ENCODE peak calls at places on chromosomes 7 and 10, in eight cellular contexts. One of them, this sample, is unnamed.

GRCh38 chr10:49642311-49642710 is 28.5 kb downstream of the CHAT start:
- DNase-seq in prostate gland: no peak
- DNase-seq in CD8-positive, alpha-beta T cell: no peak
- DNase-seq in NCI-H1092 treated with DMSO at 0.1 percent for 48 hours: no peak
- DNase-seq in NAMALWA: no peak
- DNase-seq in heart right ventricle: no peak
- DNase-seq in endothelial cell: no peak
- DNase-seq in fibroblast of the conjunctiva: no peak
- DNase-seq in this sample: no peak

GRCh38 chr10:51972733-51973346 is 273.4 kb upstream of the CSTF2T start:
- DNase-seq in prostate gland: no peak
- DNase-seq in heart right ventricle: no peak
- DNase-seq in NCI-H1092 treated with DMSO at 0.1 percent for 48 hours: no peak
- DNase-seq in CD8-positive, alpha-beta T cell: no peak
- DNase-seq in NAMALWA: no peak
- DNase-seq in endothelial cell: no peak
- DNase-seq in fibroblast of the conjunctiva: no peak
- DNase-seq in this sample: no peak

GRCh38 chr10:106904209-106904608 is 260.3 kb downstream of the SORCS1 start:
- DNase-seq in prostate gland: no peak
- DNase-seq in fibroblast of the conjunctiva: no peak
- DNase-seq in CD8-positive, alpha-beta T cell: no peak
- DNase-seq in heart right ventricle: no peak
- DNase-seq in NCI-H1092 treated with DMSO at 0.1 percent for 48 hours: no peak
- DNase-seq in NAMALWA: no peak
- DNase-seq in endothelial cell: no peak
- DNase-seq in this sample: no peak

GRCh38 chr10:18582803-18583202 is 68.6 kb downstream of the NSUN6 start:
- DNase-seq in endothelial cell: no peak
- DNase-seq in fibroblast of the conjunctiva: no peak
- DNase-seq in prostate gland: no peak
- DNase-seq in NAMALWA: no peak
- DNase-seq in NCI-H1092 treated with DMSO at 0.1 percent for 48 hours: no peak
- DNase-seq in heart right ventricle: no peak
- DNase-seq in CD8-positive, alpha-beta T cell: no peak
- DNase-seq in this sample: no peak

GRCh38 chr10:661891-662605 is 27.4 kb downstream of the DIP2C start:
- DNase-seq in endothelial cell: no peak
- DNase-seq in prostate gland: no peak
- DNase-seq in fibroblast of the conjunctiva: no peak
- DNase-seq in heart right ventricle: no peak
- DNase-seq in NCI-H1092 treated with DMSO at 0.1 percent for 48 hours: peak; percentile 4
- DNase-seq in CD8-positive, alpha-beta T cell: no peak
- DNase-seq in NAMALWA: no peak
- DNase-seq in this sample: no peak

GRCh38 chr10:122516733-122517132 is 43.8 kb upstream of the DMBT1 start:
- DNase-seq in heart right ventricle: no peak
- DNase-seq in NAMALWA: no peak
- DNase-seq in fibroblast of the conjunctiva: no peak
- DNase-seq in NCI-H1092 treated with DMSO at 0.1 percent for 48 hours: no peak
- DNase-seq in CD8-positive, alpha-beta T cell: no peak
- DNase-seq in endothelial cell: no peak
- DNase-seq in prostate gland: no peak
- DNase-seq in this sample: no peak

GRCh38 chr10:26367771-26368170 is 70.4 kb upstream of the APBB1IP start:
- DNase-seq in fibroblast of the conjunctiva: no peak
- DNase-seq in heart right ventricle: peak; percentile 6
- DNase-seq in endothelial cell: peak; percentile 68
- DNase-seq in prostate gland: no peak
- DNase-seq in NCI-H1092 treated with DMSO at 0.1 percent for 48 hours: no peak
- DNase-seq in NAMALWA: peak; percentile 54
- DNase-seq in CD8-positive, alpha-beta T cell: no peak
- DNase-seq in this sample: no peak

GRCh38 chr10:11042375-11042774 is 24.7 kb downstream of the CELF2 start:
- DNase-seq in heart right ventricle: no peak
- DNase-seq in NCI-H1092 treated with DMSO at 0.1 percent for 48 hours: no peak
- DNase-seq in prostate gland: no peak
- DNase-seq in fibroblast of the conjunctiva: no peak
- DNase-seq in NAMALWA: no peak
- DNase-seq in endothelial cell: no peak
- DNase-seq in CD8-positive, alpha-beta T cell: no peak
- DNase-seq in this sample: no peak

GRCh38 chr7:150854066-150855000 is 2.0 kb downstream of the AOC1 start:
- DNase-seq in heart right ventricle: no peak
- DNase-seq in NCI-H1092 treated with DMSO at 0.1 percent for 48 hours: no peak
- DNase-seq in CD8-positive, alpha-beta T cell: no peak
- DNase-seq in fibroblast of the conjunctiva: no peak
- DNase-seq in prostate gland: no peak
- DNase-seq in NAMALWA: no peak
- DNase-seq in endothelial cell: no peak
- DNase-seq in this sample: no peak

GRCh38 chr7:43785425-43785824 is 26.9 kb downstream of the BLVRA start:
- DNase-seq in prostate gland: no peak
- DNase-seq in fibroblast of the conjunctiva: peak; percentile 81
- DNase-seq in NCI-H1092 treated with DMSO at 0.1 percent for 48 hours: no peak
- DNase-seq in NAMALWA: no peak
- DNase-seq in heart right ventricle: no peak
- DNase-seq in CD8-positive, alpha-beta T cell: no peak
- DNase-seq in endothelial cell: no peak
- DNase-seq in this sample: peak; percentile 60

GRCh38 chr10:124366343-124366742 is 52.4 kb downstream of the OAT start:
- DNase-seq in endothelial cell: no peak
- DNase-seq in NCI-H1092 treated with DMSO at 0.1 percent for 48 hours: no peak
- DNase-seq in CD8-positive, alpha-beta T cell: no peak
- DNase-seq in NAMALWA: no peak
- DNase-seq in heart right ventricle: no peak
- DNase-seq in prostate gland: no peak
- DNase-seq in fibroblast of the conjunctiva: no peak
- DNase-seq in this sample: no peak

GRCh38 chr10:72177454-72177853 is 38.4 kb upstream of the ANAPC16 start:
- DNase-seq in endothelial cell: no peak
- DNase-seq in prostate gland: no peak
- DNase-seq in fibroblast of the conjunctiva: no peak
- DNase-seq in NAMALWA: no peak
- DNase-seq in CD8-positive, alpha-beta T cell: no peak
- DNase-seq in heart right ventricle: no peak
- DNase-seq in NCI-H1092 treated with DMSO at 0.1 percent for 48 hours: no peak
- DNase-seq in this sample: no peak

GRCh38 chr7:129574487-129574886 is 37.0 kb upstream of the NRF1 start:
- DNase-seq in NAMALWA: no peak
- DNase-seq in endothelial cell: no peak
- DNase-seq in fibroblast of the conjunctiva: peak; percentile 26
- DNase-seq in prostate gland: no peak
- DNase-seq in heart right ventricle: peak; percentile 31
- DNase-seq in NCI-H1092 treated with DMSO at 0.1 percent for 48 hours: no peak
- DNase-seq in CD8-positive, alpha-beta T cell: no peak
- DNase-seq in this sample: peak; percentile 41

GRCh38 chr7:3283130-3283704 is 17.8 kb upstream of the SDK1 start:
- DNase-seq in prostate gland: no peak
- DNase-seq in heart right ventricle: no peak
- DNase-seq in CD8-positive, alpha-beta T cell: no peak
- DNase-seq in endothelial cell: no peak
- DNase-seq in NAMALWA: no peak
- DNase-seq in fibroblast of the conjunctiva: no peak
- DNase-seq in NCI-H1092 treated with DMSO at 0.1 percent for 48 hours: no peak
- DNase-seq in this sample: no peak

GRCh38 chr10:119370046-119370770 is 162.8 kb downstream of the GRK5 start:
- DNase-seq in prostate gland: no peak
- DNase-seq in NCI-H1092 treated with DMSO at 0.1 percent for 48 hours: no peak
- DNase-seq in CD8-positive, alpha-beta T cell: no peak
- DNase-seq in NAMALWA: peak; percentile 47
- DNase-seq in heart right ventricle: peak; percentile 77
- DNase-seq in fibroblast of the conjunctiva: peak; percentile 60
- DNase-seq in endothelial cell: peak; percentile 60
- DNase-seq in this sample: peak; percentile 61

GRCh38 chr7:74449809-74450397 is 3.8 kb upstream of the GTF2IRD1 start:
- DNase-seq in NCI-H1092 treated with DMSO at 0.1 percent for 48 hours: peak; percentile 67
- DNase-seq in NAMALWA: peak; percentile 88
- DNase-seq in prostate gland: peak; percentile 46
- DNase-seq in CD8-positive, alpha-beta T cell: peak; percentile 50
- DNase-seq in fibroblast of the conjunctiva: no peak
- DNase-seq in endothelial cell: peak; percentile 77
- DNase-seq in heart right ventricle: peak; percentile 53
- DNase-seq in this sample: no peak

GRCh38 chr10:114709966-114710365 is 51.9 kb upstream of the ABLIM1 start:
- DNase-seq in NCI-H1092 treated with DMSO at 0.1 percent for 48 hours: no peak
- DNase-seq in CD8-positive, alpha-beta T cell: no peak
- DNase-seq in heart right ventricle: no peak
- DNase-seq in endothelial cell: no peak
- DNase-seq in prostate gland: no peak
- DNase-seq in NAMALWA: no peak
- DNase-seq in fibroblast of the conjunctiva: no peak
- DNase-seq in this sample: no peak

GRCh38 chr10:100790761-100791208 is 45.4 kb downstream of the PAX2 start:
- DNase-seq in NCI-H1092 treated with DMSO at 0.1 percent for 48 hours: no peak
- DNase-seq in endothelial cell: no peak
- DNase-seq in prostate gland: no peak
- DNase-seq in NAMALWA: no peak
- DNase-seq in fibroblast of the conjunctiva: no peak
- DNase-seq in CD8-positive, alpha-beta T cell: no peak
- DNase-seq in heart right ventricle: no peak
- DNase-seq in this sample: no peak

GRCh38 chr7:102063736-102064135 is 222.9 kb upstream of the SH2B2 start:
- DNase-seq in fibroblast of the conjunctiva: no peak
- DNase-seq in prostate gland: no peak
- DNase-seq in heart right ventricle: no peak
- DNase-seq in NCI-H1092 treated with DMSO at 0.1 percent for 48 hours: no peak
- DNase-seq in CD8-positive, alpha-beta T cell: no peak
- DNase-seq in endothelial cell: no peak
- DNase-seq in NAMALWA: no peak
- DNase-seq in this sample: peak; percentile 11

This sample was measured in AG04450.